ENCODE peak calls at places on chromosomes 7 and 10, in nine cellular contexts. K is dorsolateral prefrontal cortex; E is cardiac muscle cell; M is fibroblast of pulmonary artery; A is heart left ventricle; B is sigmoid colon; C is psoas muscle; W is CD8-positive, alpha-beta T cell; T is cardiac fibroblast. Z is an unnamed sample.

GRCh38 chr7:123770378-123770777 is 21.6 kb upstream of the WASL start:
- DNase-seq in C (no peak), T (peak), K (no peak), A (no peak), W (no peak), B (no peak), M (peak), E (no peak), Z (peak)

GRCh38 chr10:29687411-29688160 is 52.8 kb upstream of the SVIL start:
- DNase-seq in C (no peak), W (no peak), T (peak), A (no peak), E (no peak), B (no peak), M (peak), K (no peak), Z (peak)

GRCh38 chr10:99742240-99742639 is 10.2 kb downstream of the CUTC start:
- DNase-seq in K (no peak), T (peak), A (no peak), B (no peak), W (no peak), C (no peak), M (no peak), E (no peak), Z (peak)

GRCh38 chr7:149321978-149322541 is 60.1 kb downstream of the ZNF783 start:
- DNase-seq in B (no peak), A (no peak), T (peak), K (no peak), M (peak), E (no peak), W (no peak), C (no peak), Z (no peak)

GRCh38 chr10:1938317-1938716 is 201.0 kb upstream of the ADARB2 start:
- DNase-seq in W (peak), A (no peak), C (no peak), B (no peak), E (no peak), M (no peak), T (no peak), K (no peak), Z (no peak)

GRCh38 chr10:20991526-20991925 is 94.4 kb upstream of the NEBL start:
- DNase-seq in T (no peak), K (no peak), C (no peak), A (no peak), B (no peak), W (no peak), M (no peak), E (no peak), Z (no peak)

GRCh38 chr10:15227611-15228372 is 59.3 kb upstream of the NMT2 start:
- DNase-seq in M (peak), E (no peak), C (no peak), K (no peak), B (no peak), T (peak), W (no peak), A (no peak), Z (peak)

GRCh38 chr10:130236711-130237110 is 100.5 kb downstream of the GLRX3 start:
- DNase-seq in T (no peak), C (no peak), M (no peak), E (no peak), B (peak), K (no peak), A (no peak), W (no peak), Z (no peak)

GRCh38 chr10:62043493-62043938 is 142.0 kb downstream of the ARID5B start:
- DNase-seq in A (no peak), E (no peak), B (no peak), T (peak), M (peak), K (no peak), C (no peak), W (no peak), Z (peak)

GRCh38 chr7:77482015-77482414 is 55.1 kb upstream of the PTPN12 start:
- DNase-seq in T (peak), K (no peak), B (no peak), M (peak), A (no peak), W (no peak), C (no peak), E (no peak), Z (peak)

GRCh38 chr7:22277375-22277774 is 79.6 kb downstream of the RAPGEF5 start:
- DNase-seq in T (no peak), W (no peak), B (no peak), M (no peak), C (no peak), K (no peak), A (no peak), E (no peak), Z (no peak)
- TF ChIP-seq CTCF in T (no peak), W (no peak), B (no peak), M (no peak), C (no peak), K (no peak), A (no peak), E (no peak), Z (no peak)

GRCh38 chr7:90853205-90853604 is 257.1 kb downstream of the CDK14 start:
- DNase-seq in K (no peak), T (no peak), M (no peak), C (no peak), A (no peak), W (no peak), E (no peak), B (no peak), Z (no peak)
- H3K4me3 ChIP-seq in K (no peak), T (no peak), M (no peak), C (no peak), A (no peak), W (no peak), E (no peak), B (no peak), Z (no peak)

GRCh38 chr10:124731551-124731950 is 12.6 kb downstream of the FAM53B start:
- DNase-seq in B (no peak), E (no peak), K (no peak), W (no peak), A (no peak), M (no peak), C (no peak), T (no peak), Z (no peak)
- TF ChIP-seq CTCF in B (no peak), E (no peak), K (no peak), W (no peak), A (no peak), M (no peak), C (no peak), T (no peak), Z (no peak)

DNA sequence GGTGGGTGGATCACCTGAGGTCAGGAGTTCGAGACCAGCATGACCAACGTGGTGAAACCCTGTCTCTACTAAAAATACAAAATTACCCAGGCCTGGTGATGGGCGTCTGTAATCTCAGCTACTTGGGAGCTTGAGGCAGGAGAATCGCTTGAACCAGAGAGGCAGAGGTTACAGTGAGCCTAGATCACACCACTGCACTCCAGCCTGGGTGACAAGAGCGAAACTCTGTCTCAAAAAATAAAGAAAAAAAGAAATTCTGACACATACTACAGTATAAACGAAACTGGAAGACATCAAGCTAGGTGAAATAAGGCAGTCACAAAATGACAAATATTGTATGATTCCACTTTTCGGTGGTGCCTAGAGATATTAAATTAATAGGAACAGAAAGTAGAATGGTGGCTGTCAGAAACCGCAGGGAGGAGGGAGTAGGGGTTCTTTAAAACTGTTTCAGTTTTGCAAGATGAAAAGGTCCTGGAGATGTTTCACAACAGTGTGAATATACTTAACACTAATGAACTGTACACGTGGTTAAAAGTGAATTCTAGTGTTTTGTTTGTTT is 23.2 kb downstream of the PILRA start:
- DNase-seq in K (no peak), E (no peak), C (no peak), W (no peak), M (no peak), T (no peak), B (no peak), A (no peak), Z (no peak)
- H3K4me3 ChIP-seq in K (no peak), E (no peak), C (no peak), W (no peak), M (no peak), T (no peak), B (no peak), A (no peak), Z (no peak)

GRCh38 chr7:47534322-47535032 is 47.4 kb downstream of the TNS3 start:
- DNase-seq in C (no peak), B (no peak), M (no peak), E (no peak), K (no peak), T (no peak), W (no peak), A (no peak), Z (no peak)
- TF ChIP-seq CTCF in C (no peak), B (no peak), M (no peak), E (no peak), K (peak), T (no peak), W (no peak), A (no peak), Z (no peak)

DNA sequence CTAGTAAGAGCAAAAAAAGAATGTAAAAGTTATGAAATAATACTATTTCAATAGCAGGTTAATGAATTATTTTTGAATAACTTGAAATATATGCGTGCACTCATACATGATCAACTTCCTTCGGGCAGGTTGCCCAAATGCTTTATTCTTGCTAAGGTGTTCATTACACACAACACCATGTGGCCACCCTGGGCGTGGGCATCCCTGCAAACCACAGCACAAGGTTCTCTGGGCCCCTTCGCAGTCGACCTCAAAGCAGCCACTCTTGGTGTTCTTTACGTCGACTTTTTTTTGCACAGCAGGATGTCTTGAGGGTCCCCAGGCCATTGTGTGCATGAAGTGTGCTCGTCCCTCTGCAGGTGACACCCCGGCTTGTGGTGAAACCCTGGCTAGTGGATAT is 300.7 kb upstream of the PITRM1 start:
- DNase-seq in K (no peak), E (no peak), B (no peak), M (no peak), W (no peak), C (no peak), T (no peak), A (no peak), Z (no peak)
- H3K4me3 ChIP-seq in K (no peak), E (no peak), B (no peak), M (no peak), W (no peak), C (no peak), T (no peak), A (no peak), Z (no peak)